ENCODE peak calls at places on chromosomes 12 and 14, in six cellular contexts. Q, O, T, A, L and C are unnamed samples.

GRCh38 chr12:40107803-40108620 is 2.1 kb upstream of the SLC2A13 start:
- DNase-seq in Q (no peak), O (no peak), T (no peak), A (no peak), L (no peak), C (no peak)

GRCh38 chr12:14723763-14724162 is 27.4 kb upstream of the GUCY2C start:
- DNase-seq in Q (peak; percentile 73), O (peak; percentile 57), T (no peak), A (peak; percentile 63), L (peak; percentile 75), C (peak; percentile 8)

GRCh38 chr14:58639842-58640484 is 2.2 kb downstream of the DACT1 start:
- DNase-seq in Q (no peak), O (peak; percentile 70), T (no peak), A (no peak), L (peak; percentile 93), C (peak; percentile 84)

GRCh38 chr12:11771356-11771755 is 121.9 kb downstream of the ETV6 start:
- DNase-seq in Q (no peak), O (no peak), T (no peak), A (no peak), L (peak; percentile 73), C (peak; percentile 55)

GRCh38 chr12:49043856-49044258 is 16.7 kb downstream of the KMT2D start:
- DNase-seq in Q (peak; percentile 85), O (peak; percentile 95), T (no peak), A (peak; percentile 78), L (peak; percentile 71), C (peak; percentile 4)

GRCh38 chr12:43795716-43796282 is 10.3 kb downstream of the TWF1 start:
- DNase-seq in Q (no peak), O (no peak), T (no peak), A (no peak), L (peak; percentile 66), C (no peak)

GRCh38 chr14:100713720-100714119 is 13.0 kb upstream of the DLK1 start:
- DNase-seq in Q (no peak), O (no peak), T (no peak), A (no peak), L (no peak), C (no peak)

GRCh38 chr12:122669397-122670070 is 33.6 kb downstream of the HCAR2 start:
- DNase-seq in Q (no peak), O (no peak), T (no peak), A (no peak), L (peak; percentile 79), C (peak; percentile 80)

GRCh38 chr12:124599074-124599999 is 31.9 kb upstream of the NCOR2 start:
- DNase-seq in Q (no peak), O (no peak), T (no peak), A (no peak), L (peak; percentile 85), C (peak; percentile 79)

GRCh38 chr12:106971065-106971464 is 15.4 kb downstream of the TMEM263 start:
- DNase-seq in Q (no peak), O (no peak), T (no peak), A (no peak), L (no peak), C (no peak)

GRCh38 chr14:69620981-69621380 is 9.6 kb downstream of the SUSD6 start:
- DNase-seq in Q (no peak), O (no peak), T (no peak), A (no peak), L (no peak), C (no peak)

GRCh38 chr12:47799357-47799955 is 20.2 kb downstream of the HDAC7 start:
- DNase-seq in Q (no peak), O (no peak), T (peak; percentile 46), A (no peak), L (no peak), C (no peak)

GRCh38 chr12:11797317-11797913 is 147.9 kb downstream of the ETV6 start:
- DNase-seq in Q (no peak), O (no peak), T (no peak), A (no peak), L (peak; percentile 90), C (peak; percentile 99)

GRCh38 chr12:58359084-58359483 is 417.7 kb downstream of the ATP23 start:
- DNase-seq in Q (no peak), O (no peak), T (no peak), A (no peak), L (no peak), C (no peak)

GRCh38 chr12:132430838-132431826 is 58.8 kb upstream of the FBRSL1 start:
- DNase-seq in Q (no peak), O (peak; percentile 82), T (no peak), A (no peak), L (no peak), C (no peak)

GRCh38 chr14:77554207-77554606 is 55.6 kb upstream of the ISM2 start:
- DNase-seq in Q (no peak), O (no peak), T (no peak), A (no peak), L (no peak), C (no peak)

GRCh38 chr14:104723651-104724406 is at the start of gene ADSS1:
- DNase-seq in Q (peak; percentile 69), O (peak; percentile 99), T (no peak), A (peak; percentile 59), L (peak; percentile 33), C (no peak)